ENCODE peak calls at places on chromosomes 3 and 15, in eight cellular contexts. V is AG10803, E is stomach, F is fibroblast of mammary gland, N is fibroblast of the aortic adventitia, O is prostate gland, A is heart left ventricle, H is A549. P is an unnamed sample.

GRCh38 chr15:59678620-59679019 is 10.5 kb downstream of the BNIP2 start:
- DNase-seq in E (no peak), N (no peak), O (no peak), V (no peak), H (no peak), F (no peak), A (no peak), P (no peak)

GRCh38 chr3:184289426-184289938 is 9.6 kb upstream of the PSMD2 start:
- DNase-seq in V (peak; percentile 39), N (peak; percentile 60), F (peak; percentile 56), E (peak; percentile 59), O (peak; percentile 19), A (peak; percentile 44), H (peak; percentile 74), P (peak; percentile 51)

GRCh38 chr15:83207622-83208356 is at the start of gene HDGFL3:
- DNase-seq in O (peak; percentile 44), A (peak; percentile 69), V (peak; percentile 57), E (peak; percentile 46), H (peak; percentile 67), N (peak; percentile 42), F (peak; percentile 38), P (peak; percentile 49)

GRCh38 chr3:141401584-141402475 is 33.5 kb downstream of the ZBTB38 start:
- DNase-seq in H (peak; percentile 50), O (no peak), F (no peak), A (peak; percentile 61), N (peak; percentile 48), E (peak; percentile 53), V (peak; percentile 51), P (peak; percentile 41)

GRCh38 chr3:31064021-31064420 is 169.6 kb upstream of the GADL1 start:
- DNase-seq in H (no peak), E (no peak), V (peak; percentile 68), O (no peak), N (peak; percentile 34), A (no peak), F (peak; percentile 46), P (no peak)

GRCh38 chr15:31439328-31439727 is 112.7 kb downstream of the KLF13 start:
- DNase-seq in O (no peak), A (no peak), N (no peak), V (no peak), E (no peak), H (peak; percentile 80), F (peak; percentile 41), P (no peak)

GRCh38 chr3:102444101-102444500 is 9.3 kb downstream of the ZPLD1 start:
- DNase-seq in A (no peak), N (peak; percentile 56), O (no peak), H (no peak), V (peak; percentile 54), F (peak; percentile 70), E (no peak), P (peak; percentile 65)

GRCh38 chr3:126913524-126913923 is 69.4 kb upstream of the PLXNA1 start:
- DNase-seq in F (no peak), A (no peak), H (no peak), N (no peak), V (no peak), O (no peak), E (no peak), P (no peak)

GRCh38 chr15:33955945-33956344 is 12.4 kb upstream of the CHRM5 start:
- DNase-seq in N (no peak), A (no peak), V (no peak), O (no peak), E (no peak), H (no peak), F (no peak), P (no peak)

GRCh38 chr3:153268564-153269279 is 106.7 kb downstream of the RAP2B start:
- DNase-seq in E (no peak), A (no peak), O (no peak), V (no peak), F (no peak), N (no peak), H (no peak), P (no peak)

GRCh38 chr15:90178468-90179435 is 22.4 kb upstream of the SEMA4B start:
- DNase-seq in N (no peak), E (no peak), A (no peak), V (no peak), H (no peak), F (no peak), O (no peak), P (no peak)
- H3K4me3 ChIP-seq in N (no peak overlapping the region), E (no peak overlapping the region), A (no peak overlapping the region), V (no peak overlapping the region), H (no peak overlapping the region), F (no peak overlapping the region), O (no peak overlapping the region), P (no peak overlapping the region)

GRCh38 chr3:11655188-11655928 is 11.6 kb upstream of the VGLL4 start:
- DNase-seq in V (no peak), F (no peak), N (no peak), E (no peak), H (peak; percentile 19), O (no peak), A (no peak), P (no peak)
- TF ChIP-seq CTCF in V (peak; percentile 25), F (peak; percentile 32), N (peak; percentile 34), E (no peak), H (peak; percentile 24), O (no peak), A (no peak), P (peak; percentile 40)

GRCh38 chr3:195271116-195271858 is at the start of gene XXYLT1:
- DNase-seq in V (peak; percentile 80), N (peak; percentile 85), E (peak; percentile 88), F (peak; percentile 79), H (peak; percentile 65), O (peak; percentile 80), A (peak; percentile 92), P (peak; percentile 88)

GRCh38 chr3:195270350-195271115 is 426 bp downstream of the XXYLT1 start:
- DNase-seq in O (peak; percentile 55), N (peak; percentile 68), A (peak; percentile 78), H (peak; percentile 27), F (peak; percentile 29), V (peak; percentile 25), E (no peak), P (peak; percentile 76)

GRCh38 chr3:195268608-195269309 is 2.2 kb downstream of the XXYLT1 start:
- DNase-seq in V (no peak), O (no peak), A (no peak), H (no peak), N (no peak), F (no peak), E (no peak), P (no peak)

GRCh38 chr3:195270079-195270349 is 945 bp downstream of the XXYLT1 start:
- DNase-seq in E (no peak), A (no peak), V (no peak), N (no peak), O (no peak), F (no peak), H (no peak), P (no peak)

GRCh38 chr3:195269375-195270078 is 1.4 kb downstream of the XXYLT1 start:
- DNase-seq in F (no peak), E (no peak), H (no peak), O (no peak), N (no peak), A (no peak), V (no peak), P (peak; percentile 5)
- H3K4me3 ChIP-seq in F (peak overlapping the region; percentile 89), E (peak overlapping the region; percentile 88), H (peak overlapping the region; percentile 69), O (peak overlapping the region; percentile 93), N (peak overlapping the region; percentile 82), A (peak overlapping the region; percentile 94), V (peak overlapping the region; percentile 85), P (peak overlapping the region; percentile 70)

GRCh38 chr3:195556390-195556789 is 13.3 kb upstream of the PPP1R2 start:
- DNase-seq in V (no peak), N (no peak), F (peak; percentile 28), O (no peak), E (no peak), A (no peak), H (peak; percentile 13), P (peak; percentile 21)
- TF ChIP-seq CTCF in V (peak; percentile 31), N (peak; percentile 24), F (peak; percentile 42), O (no peak), E (no peak), A (no peak), H (peak; percentile 31), P (peak; percentile 47)

P was measured in fibroblast of villous mesenchyme.